ENCODE peak calls at places on chromosomes 13 and 19, in four cellular contexts. One of them, this sample, is unnamed.

GRCh38 chr19:38265213-38265861 is 964 bp downstream of the SPINT2 start:
- DNase-seq in lower lobe of right lung: peak; percentile 73
- DNase-seq in tibial artery: no peak
- DNase-seq in CD8-positive, alpha-beta T cell: peak; percentile 48
- DNase-seq in this sample: no peak

GRCh38 chr13:75226755-75227435 is 255.1 kb downstream of the TBC1D4 start:
- DNase-seq in lower lobe of right lung: no peak
- DNase-seq in tibial artery: no peak
- DNase-seq in CD8-positive, alpha-beta T cell: no peak
- DNase-seq in this sample: no peak

GRCh38 chr13:113164492-113164891 is 6.0 kb downstream of the PROZ start:
- DNase-seq in lower lobe of right lung: no peak
- DNase-seq in tibial artery: no peak
- DNase-seq in CD8-positive, alpha-beta T cell: no peak
- DNase-seq in this sample: no peak

GRCh38 chr13:43244482-43244881 is 221.1 kb downstream of the DNAJC15 start:
- DNase-seq in lower lobe of right lung: no peak
- DNase-seq in tibial artery: no peak
- DNase-seq in CD8-positive, alpha-beta T cell: no peak
- DNase-seq in this sample: no peak

GRCh38 chr13:72258340-72258981 is 391.5 kb upstream of the DACH1 start:
- DNase-seq in lower lobe of right lung: no peak
- DNase-seq in tibial artery: no peak
- DNase-seq in CD8-positive, alpha-beta T cell: no peak
- DNase-seq in this sample: no peak

GRCh38 chr13:108463365-108463764 is 166.0 kb upstream of the MYO16 start:
- DNase-seq in lower lobe of right lung: no peak
- DNase-seq in tibial artery: no peak
- DNase-seq in CD8-positive, alpha-beta T cell: no peak
- DNase-seq in this sample: no peak

GRCh38 chr19:51688665-51689571 is 4.2 kb upstream of the SPACA6 start:
- DNase-seq in lower lobe of right lung: peak; percentile 88
- DNase-seq in tibial artery: peak; percentile 97
- DNase-seq in CD8-positive, alpha-beta T cell: no peak
- DNase-seq in this sample: peak; percentile 96

GRCh38 chr19:5460748-5461147 is 5.5 kb downstream of the ZNRF4 start:
- DNase-seq in lower lobe of right lung: no peak
- DNase-seq in tibial artery: no peak
- DNase-seq in CD8-positive, alpha-beta T cell: no peak
- DNase-seq in this sample: no peak

GRCh38 chr13:93289842-93290241 is 63.2 kb downstream of the GPC6 start:
- DNase-seq in lower lobe of right lung: no peak
- DNase-seq in tibial artery: no peak
- DNase-seq in CD8-positive, alpha-beta T cell: no peak
- DNase-seq in this sample: no peak

GRCh38 chr19:14432817-14433453 is at the start of gene PKN1:
- DNase-seq in lower lobe of right lung: peak; percentile 70
- DNase-seq in tibial artery: no peak
- DNase-seq in CD8-positive, alpha-beta T cell: peak; percentile 71
- DNase-seq in this sample: peak; percentile 66

GRCh38 chr19:36255316-36255715 is 40.4 kb downstream of the ZNF146 start:
- DNase-seq in lower lobe of right lung: no peak
- DNase-seq in tibial artery: no peak
- DNase-seq in CD8-positive, alpha-beta T cell: no peak
- DNase-seq in this sample: no peak

GRCh38 chr13:44031555-44031954 is 151.9 kb downstream of the LACC1 start:
- DNase-seq in lower lobe of right lung: no peak
- DNase-seq in tibial artery: no peak
- DNase-seq in CD8-positive, alpha-beta T cell: no peak
- DNase-seq in this sample: no peak

GRCh38 chr19:2478756-2479555 is 3.0 kb downstream of the GADD45B start:
- DNase-seq in lower lobe of right lung: peak; percentile 88
- DNase-seq in tibial artery: peak; percentile 93
- DNase-seq in CD8-positive, alpha-beta T cell: peak; percentile 85
- DNase-seq in this sample: peak; percentile 79

GRCh38 chr13:42883771-42884170 is 102.4 kb downstream of the FAM216B start:
- DNase-seq in lower lobe of right lung: no peak
- DNase-seq in tibial artery: no peak
- DNase-seq in CD8-positive, alpha-beta T cell: no peak
- DNase-seq in this sample: no peak

DNA sequence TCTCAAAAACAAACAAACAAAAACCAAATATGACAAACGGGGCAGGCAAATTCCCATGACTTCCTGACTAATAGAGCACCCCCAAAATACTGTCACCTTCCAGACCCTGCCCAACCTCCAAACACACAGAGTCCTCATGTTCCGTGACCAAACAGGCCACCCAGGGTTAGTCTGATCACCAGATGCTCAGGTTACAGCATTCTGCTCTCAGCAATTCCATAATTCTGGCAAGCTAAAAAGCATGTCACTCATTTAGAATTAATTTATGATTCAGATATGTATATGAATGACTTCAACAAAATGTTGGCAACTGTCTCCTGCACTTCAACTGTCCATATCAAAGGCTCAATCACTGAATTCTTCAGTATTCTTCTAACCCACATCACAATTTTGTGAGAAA is 52.4 kb downstream of the ZIC5 start:
- DNase-seq in lower lobe of right lung: no peak
- DNase-seq in tibial artery: no peak
- DNase-seq in CD8-positive, alpha-beta T cell: no peak
- DNase-seq in this sample: no peak
- H3K27ac ChIP-seq in lower lobe of right lung: no peak overlapping the region
- H3K27ac ChIP-seq in tibial artery: no peak overlapping the region
- H3K27ac ChIP-seq in CD8-positive, alpha-beta T cell: no peak overlapping the region
- H3K27ac ChIP-seq in this sample: no peak overlapping the region

GRCh38 chr13:27970382-27971235 is 1.5 kb upstream of the CDX2 start:
- DNase-seq in lower lobe of right lung: no peak
- DNase-seq in tibial artery: peak; percentile 23
- DNase-seq in CD8-positive, alpha-beta T cell: no peak
- DNase-seq in this sample: no peak

GRCh38 chr13:27972619-27972877 is 3.4 kb upstream of the CDX2 start:
- DNase-seq in lower lobe of right lung: no peak
- DNase-seq in tibial artery: no peak
- DNase-seq in CD8-positive, alpha-beta T cell: no peak
- DNase-seq in this sample: no peak

GRCh38 chr13:27969866-27970229 is 733 bp upstream of the CDX2 start:
- DNase-seq in lower lobe of right lung: no peak
- DNase-seq in tibial artery: no peak
- DNase-seq in CD8-positive, alpha-beta T cell: no peak
- DNase-seq in this sample: no peak

GRCh38 chr13:27971776-27972618 is 2.9 kb upstream of the CDX2 start:
- DNase-seq in lower lobe of right lung: no peak
- DNase-seq in tibial artery: peak; percentile 51
- DNase-seq in CD8-positive, alpha-beta T cell: no peak
- DNase-seq in this sample: no peak

DNA sequence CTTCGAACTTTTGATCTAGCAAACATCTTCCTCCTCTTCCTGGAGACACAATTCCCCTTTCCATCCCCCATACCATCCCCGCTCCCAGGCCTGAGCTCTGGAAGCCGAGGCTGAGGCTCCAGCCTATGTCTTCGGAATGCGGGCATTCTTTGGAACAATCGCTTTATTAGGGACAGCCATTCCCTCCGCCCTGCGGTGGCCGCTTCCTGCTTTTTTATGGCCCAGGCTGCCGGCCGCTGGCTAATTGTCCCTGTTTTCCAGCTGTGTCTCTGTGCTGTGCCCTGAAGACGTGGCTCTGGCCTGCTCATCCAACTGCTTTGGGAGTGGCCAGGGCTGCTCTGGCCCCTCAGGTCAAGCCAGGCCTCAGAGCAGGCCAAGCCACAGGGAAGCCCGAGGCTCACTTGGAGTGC is 2.1 kb upstream of the CDX2 start:
- DNase-seq in lower lobe of right lung: no peak
- DNase-seq in tibial artery: peak; percentile 46
- DNase-seq in CD8-positive, alpha-beta T cell: no peak
- DNase-seq in this sample: no peak
- H3K27me3 ChIP-seq in lower lobe of right lung: peaks cover 100% of the 10 kb centered on the region
- H3K27me3 ChIP-seq in tibial artery: peaks cover 100% of the 10 kb centered on the region
- H3K27me3 ChIP-seq in CD8-positive, alpha-beta T cell: peaks cover 32% of the 10 kb centered on the region
- H3K27me3 ChIP-seq in this sample: peaks cover 6% of the 10 kb centered on the region

DNA sequence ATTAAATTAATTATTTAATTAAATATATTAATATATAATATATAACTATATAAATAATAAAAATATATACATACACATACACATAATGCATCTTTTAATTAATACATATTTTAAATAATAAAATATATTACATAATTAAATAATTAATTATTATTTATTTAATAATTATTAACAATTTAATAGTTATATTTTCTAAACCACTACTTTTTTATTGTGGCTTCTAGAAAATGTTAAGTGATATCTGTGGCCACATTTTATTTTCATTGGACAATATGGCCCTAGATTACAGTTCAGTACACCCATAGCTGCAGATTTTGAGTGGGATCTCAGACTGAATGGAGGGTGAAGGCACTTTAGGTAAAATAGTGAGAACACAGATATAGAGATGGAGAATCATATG is 335.7 kb downstream of the NALCN start:
- DNase-seq in lower lobe of right lung: no peak
- DNase-seq in tibial artery: no peak
- DNase-seq in CD8-positive, alpha-beta T cell: no peak
- DNase-seq in this sample: no peak
- H3K27ac ChIP-seq in lower lobe of right lung: no peak overlapping the region
- H3K27ac ChIP-seq in tibial artery: no peak overlapping the region
- H3K27ac ChIP-seq in CD8-positive, alpha-beta T cell: no peak overlapping the region
- H3K27ac ChIP-seq in this sample: no peak overlapping the region

GRCh38 chr19:42193294-42193693 is 24.2 kb downstream of the DEDD2 start:
- DNase-seq in lower lobe of right lung: no peak
- DNase-seq in tibial artery: no peak
- DNase-seq in CD8-positive, alpha-beta T cell: no peak
- DNase-seq in this sample: no peak

GRCh38 chr19:42185281-42185680 is 32.2 kb downstream of the DEDD2 start:
- DNase-seq in lower lobe of right lung: no peak
- DNase-seq in tibial artery: no peak
- DNase-seq in CD8-positive, alpha-beta T cell: peak; percentile 54
- DNase-seq in this sample: no peak

GRCh38 chr19:42191855-42192254 is 25.6 kb downstream of the DEDD2 start:
- DNase-seq in lower lobe of right lung: no peak
- DNase-seq in tibial artery: no peak
- DNase-seq in CD8-positive, alpha-beta T cell: no peak
- DNase-seq in this sample: no peak

GRCh38 chr19:42188665-42189064 is 28.8 kb downstream of the DEDD2 start:
- DNase-seq in lower lobe of right lung: no peak
- DNase-seq in tibial artery: no peak
- DNase-seq in CD8-positive, alpha-beta T cell: no peak
- DNase-seq in this sample: no peak

DNA sequence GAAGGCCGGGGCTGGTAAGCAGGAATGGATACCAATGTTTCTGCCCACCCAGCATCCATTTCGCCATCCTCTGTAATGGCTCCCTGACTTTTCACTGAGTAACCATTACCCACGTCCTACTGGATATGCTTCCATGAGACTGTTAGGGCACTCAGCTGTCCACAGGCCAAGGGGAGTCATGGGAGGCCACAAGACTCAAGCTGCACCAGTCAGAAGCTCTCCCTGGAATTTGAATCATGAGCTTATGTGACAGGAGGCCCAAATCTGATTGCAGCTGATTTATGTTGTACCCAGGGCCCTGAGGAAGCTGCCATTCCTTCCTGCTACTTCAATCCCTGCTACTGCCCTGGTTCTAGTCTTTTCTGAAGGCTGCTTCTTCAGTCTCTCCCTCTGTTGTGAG is 28.3 kb downstream of the DEDD2 start:
- DNase-seq in lower lobe of right lung: no peak
- DNase-seq in tibial artery: no peak
- DNase-seq in CD8-positive, alpha-beta T cell: no peak
- DNase-seq in this sample: no peak
- H3K27me3 ChIP-seq in lower lobe of right lung: no peaks in the 10 kb centered on the region
- H3K27me3 ChIP-seq in tibial artery: no peaks in the 10 kb centered on the region
- H3K27me3 ChIP-seq in CD8-positive, alpha-beta T cell: no peaks in the 10 kb centered on the region
- H3K27me3 ChIP-seq in this sample: no peaks in the 10 kb centered on the region

This sample was measured in uterus.